ENCODE peak calls at places on chromosomes 7 and 10, in nine cellular contexts. L, Z, X, J, E, B, P, M and H are unnamed samples.
A peak's percentile ranks its signal among the peaks of the same experiment; 100 is the strongest.

GRCh38 chr7:18357691-18358090 is 137.9 kb upstream of the HDAC9 start:
- DNase-seq in Z (no peak), P (no peak), M (no peak), J (no peak), X (no peak), L (peak; percentile 9), E (no peak), B (no peak), H (no peak)

GRCh38 chr7:121696954-121697353 is 176.0 kb upstream of the PTPRZ1 start:
- DNase-seq in P (no peak), E (no peak), Z (no peak), J (no peak), X (no peak), L (no peak), M (no peak), B (no peak), H (no peak)

GRCh38 chr7:106480616-106481031 is 180.3 kb downstream of the CCDC71L start:
- DNase-seq in J (no peak), M (no peak), X (no peak), E (no peak), P (no peak), L (no peak), B (no peak), Z (no peak), H (no peak)

GRCh38 chr7:80187279-80187678 is 52.6 kb downstream of the GNAI1 start:
- DNase-seq in P (no peak), Z (no peak), M (no peak), E (no peak), J (no peak), B (no peak), L (no peak), X (no peak), H (no peak)

GRCh38 chr10:95818663-95819062 is 62.7 kb downstream of the ENTPD1 start:
- DNase-seq in J (no peak), X (no peak), M (no peak), P (peak; percentile 87), B (no peak), Z (no peak), L (no peak), E (peak; percentile 63), H (peak; percentile 80)

GRCh38 chr7:92179393-92179924 is 517 bp upstream of the LRRD1 start:
- DNase-seq in Z (no peak), M (no peak), E (no peak), B (no peak), P (no peak), J (no peak), L (peak; percentile 27), X (no peak), H (peak; percentile 7)

GRCh38 chr7:149569025-149569725 is 71.6 kb upstream of the ZNF746 start:
- DNase-seq in X (no peak), B (no peak), M (no peak), E (peak; percentile 31), P (no peak), Z (no peak), L (no peak), J (no peak), H (peak; percentile 37)

GRCh38 chr7:105776986-105777910 is 99.2 kb downstream of the ATXN7L1 start:
- DNase-seq in B (peak; percentile 65), P (peak; percentile 43), Z (no peak), E (no peak), X (no peak), M (no peak), L (no peak), J (no peak), H (peak; percentile 66)

GRCh38 chr7:25028370-25028971 is 48.5 kb upstream of the OSBPL3 start:
- DNase-seq in X (no peak), E (peak; percentile 88), B (no peak), M (no peak), Z (no peak), L (no peak), P (peak; percentile 92), J (no peak), H (peak; percentile 92)

GRCh38 chr7:156751319-156751718 is 110.7 kb downstream of the RNF32 start:
- DNase-seq in L (peak; percentile 24), Z (no peak), P (peak; percentile 66), B (no peak), J (no peak), X (no peak), M (no peak), E (peak; percentile 75), H (peak; percentile 78)

GRCh38 chr10:124522903-124523260 is 61.3 kb downstream of the LHPP start:
- DNase-seq in Z (no peak), E (peak; percentile 31), L (no peak), P (no peak), B (peak; percentile 28), X (peak; percentile 51), J (peak; percentile 71), M (no peak), H (no peak)

GRCh38 chr10:4159173-4159572 is 374.2 kb upstream of the KLF6 start:
- DNase-seq in E (no peak), B (no peak), L (no peak), X (no peak), P (no peak), M (no peak), J (no peak), Z (no peak), H (no peak)

GRCh38 chr7:134019251-134019650 is 107.9 kb upstream of the LRGUK start:
- DNase-seq in J (no peak), B (no peak), P (no peak), X (no peak), Z (no peak), E (no peak), L (no peak), M (no peak), H (no peak)

GRCh38 chr10:100327007-100327700 is 2.9 kb downstream of the PKD2L1 start:
- DNase-seq in M (no peak), P (peak; percentile 72), X (peak; percentile 23), E (no peak), L (peak; percentile 84), J (no peak), B (no peak), Z (no peak), H (peak; percentile 47)

GRCh38 chr10:133457100-133457841 is 3.5 kb downstream of the SCART1 start:
- DNase-seq in X (no peak), L (no peak), Z (no peak), E (no peak), B (no peak), J (no peak), P (no peak), M (no peak), H (no peak)

GRCh38 chr10:126969310-126969709 is 64.1 kb downstream of the DOCK1 start:
- DNase-seq in J (no peak), P (peak; percentile 8), M (no peak), Z (no peak), E (no peak), B (no peak), X (peak; percentile 36), L (no peak), H (no peak)
- TF ChIP-seq CTCF in J (peak; percentile 12), P (no peak), M (peak; percentile 54), Z (peak; percentile 26), E (peak; percentile 26), B (peak; percentile 6), X (peak; percentile 21), L (no peak), H (peak; percentile 19)

GRCh38 chr10:117216611-117217195 is 19.4 kb downstream of the KCNK18 start:
- DNase-seq in M (peak; percentile 59), X (peak; percentile 65), B (no peak), J (peak; percentile 72), E (peak; percentile 63), P (peak; percentile 70), L (peak; percentile 90), Z (peak; percentile 83), H (peak; percentile 63)
- TF ChIP-seq CTCF in M (peak; percentile 100), X (peak; percentile 100), B (peak; percentile 100), J (peak; percentile 98), E (peak; percentile 100), P (peak; percentile 98), L (peak; percentile 100), Z (peak; percentile 100), H (peak; percentile 98)

GRCh38 chr10:48612241-48612943 is 7.5 kb upstream of the ARHGAP22 start:
- DNase-seq in Z (no peak), P (peak; percentile 45), J (no peak), X (no peak), B (no peak), E (no peak), L (no peak), M (no peak), H (peak; percentile 84)

GRCh38 chr10:48616436-48616835 is 11.6 kb upstream of the ARHGAP22 start:
- DNase-seq in X (no peak), E (no peak), M (no peak), J (no peak), B (no peak), L (no peak), Z (no peak), P (no peak), H (no peak)

GRCh38 chr10:48613015-48613414 is 8.1 kb upstream of the ARHGAP22 start:
- DNase-seq in Z (no peak), M (no peak), P (no peak), B (no peak), J (no peak), X (no peak), L (no peak), E (no peak), H (peak; percentile 31)

GRCh38 chr10:48611133-48611532 is 6.3 kb upstream of the ARHGAP22 start:
- DNase-seq in M (no peak), B (no peak), L (no peak), J (no peak), E (no peak), P (no peak), X (no peak), Z (no peak), H (no peak)

GRCh38 chr10:48614481-48615383 is 9.9 kb upstream of the ARHGAP22 start:
- DNase-seq in E (peak; percentile 66), J (no peak), B (no peak), X (no peak), M (no peak), L (no peak), Z (no peak), P (peak; percentile 48), H (peak; percentile 93)
- TF ChIP-seq CTCF in E (peak; percentile 56), J (no peak), B (peak; percentile 45), X (peak; percentile 25), M (no peak), L (no peak), Z (peak; percentile 45), P (peak; percentile 44), H (peak; percentile 50)

GRCh38 chr10:112774210-112774609 is 175.8 kb upstream of the TCF7L2 start:
- DNase-seq in B (no peak), X (no peak), Z (no peak), J (no peak), P (no peak), L (no peak), E (no peak), M (no peak), H (no peak)

GRCh38 chr10:112773783-112774182 is 176.3 kb upstream of the TCF7L2 start:
- DNase-seq in E (no peak), M (no peak), Z (no peak), L (no peak), X (no peak), P (no peak), B (no peak), J (no peak), H (no peak)

GRCh38 chr10:112774808-112775207 is 175.2 kb upstream of the TCF7L2 start:
- DNase-seq in X (no peak), E (no peak), Z (no peak), J (no peak), M (no peak), L (no peak), P (no peak), B (no peak), H (no peak)

GRCh38 chr10:112775347-112775746 is 174.7 kb upstream of the TCF7L2 start:
- DNase-seq in J (no peak), P (peak; percentile 46), B (no peak), X (no peak), E (peak; percentile 72), L (no peak), Z (no peak), M (no peak), H (peak; percentile 58)

GRCh38 chr10:112775892-112776679 is 174.0 kb upstream of the TCF7L2 start:
- DNase-seq in P (no peak), B (peak; percentile 50), E (no peak), M (no peak), J (no peak), L (no peak), X (no peak), Z (no peak), H (no peak)
- TF ChIP-seq CTCF in P (no peak), B (no peak), E (no peak), M (no peak), J (no peak), L (no peak), X (no peak), Z (no peak), H (no peak)